ENCODE peak calls at places on chromosome 1, in ten cellular contexts. N is GM19239; A is breast epithelium; S is Ammon's horn; Z is Daoy; Y is cardiac muscle cell; J is naive thymus-derived CD8-positive, alpha-beta T cell; D is amygdala; Q is DMS153; X is ovary. I is an unnamed sample.

GRCh38 chr1:200362421-200362820 is 47.4 kb downstream of the ZNF281 start:
- DNase-seq in N (no peak), A (no peak), S (peak), Z (no peak), Y (no peak), J (no peak), D (peak), Q (no peak), X (no peak), I (no peak)

GRCh38 chr1:112237983-112238515 is 158.0 kb upstream of the CTTNBP2NL start:
- DNase-seq in N (no peak), A (no peak), S (no peak), Z (no peak), Y (no peak), J (no peak), D (no peak), Q (peak), X (no peak), I (no peak)

GRCh38 chr1:109207472-109208103 is 6.1 kb upstream of the SARS1 start:
- DNase-seq in N (no peak), A (no peak), S (no peak), Z (no peak), Y (no peak), J (no peak), D (no peak), Q (no peak), X (no peak), I (no peak)

GRCh38 chr1:235417101-235417697 is 50.0 kb downstream of the TBCE start:
- DNase-seq in N (peak), A (peak), S (peak), Z (peak), Y (peak), J (peak), D (peak), Q (no peak), X (peak), I (no peak)

GRCh38 chr1:58739851-58740466 is 40.1 kb upstream of the MYSM1 start:
- DNase-seq in N (peak), A (no peak), S (peak), Z (peak), Y (peak), J (no peak), D (no peak), Q (peak), X (no peak), I (no peak)

GRCh38 chr1:109730666-109731065 is 10.2 kb downstream of the GSTM3 start:
- DNase-seq in N (no peak), A (no peak), S (no peak), Z (no peak), Y (no peak), J (no peak), D (no peak), Q (no peak), X (no peak), I (no peak)

GRCh38 chr1:113396585-113396984 is 6.3 kb downstream of the MAGI3 start:
- DNase-seq in N (no peak), A (no peak), S (no peak), Z (peak), Y (no peak), J (no peak), D (no peak), Q (no peak), X (no peak), I (no peak)

GRCh38 chr1:50651476-50652263 is 228.4 kb upstream of the DMRTA2 start:
- DNase-seq in N (no peak), A (no peak), S (no peak), Z (no peak), Y (no peak), J (no peak), D (no peak), Q (no peak), X (no peak), I (no peak)

I was measured in RWPE2.